ENCODE peak calls at places on chromosomes 11 and 22, in seven cellular contexts. U, E, M, S, Z, Y and Q are unnamed samples.
A peak's percentile ranks its signal among the peaks of the same experiment; 100 is the strongest.

GRCh38 chr11:111696556-111696955 is 69.6 kb downstream of the PPP2R1B start:
- DNase-seq in Y (peak; percentile 35), U (no peak), S (no peak), M (peak; percentile 76), Z (no peak), E (no peak), Q (peak; percentile 35)

GRCh38 chr11:111330234-111330893 is 32.0 kb downstream of the POU2AF3 start:
- DNase-seq in E (no peak), Z (no peak), M (no peak), U (no peak), Y (no peak), S (no peak), Q (no peak)

GRCh38 chr11:116232364-116232801 is 540.4 kb downstream of the BUD13 start:
- DNase-seq in E (no peak), Y (no peak), S (no peak), Z (no peak), U (no peak), M (no peak), Q (no peak)

GRCh38 chr11:65434667-65435179 is 12.1 kb downstream of the NEAT1 start:
- DNase-seq in E (no peak), M (peak; percentile 65), U (no peak), Z (peak; percentile 55), S (no peak), Y (peak; percentile 57), Q (peak; percentile 34)

GRCh38 chr11:46362146-46363030 is 15.1 kb downstream of the DGKZ start:
- DNase-seq in S (no peak), Y (no peak), M (no peak), U (peak; percentile 41), Z (no peak), E (no peak), Q (no peak)

GRCh38 chr11:4551346-4551979 is 6.5 kb downstream of the OR52M1 start:
- DNase-seq in S (no peak), M (peak; percentile 13), E (no peak), U (no peak), Y (peak; percentile 12), Z (no peak), Q (no peak)

GRCh38 chr11:77558380-77558779 is 31.4 kb upstream of the AQP11 start:
- DNase-seq in E (no peak), Z (no peak), S (no peak), Y (no peak), M (no peak), U (no peak), Q (no peak)

GRCh38 chr22:29780781-29781676 is 13.9 kb downstream of the UQCR10 start:
- DNase-seq in U (no peak), S (peak; percentile 85), Y (peak; percentile 81), E (no peak), Z (no peak), M (peak; percentile 78), Q (peak; percentile 84)

GRCh38 chr22:19615867-19616581 is 91.8 kb upstream of the CLDN5 start:
- DNase-seq in S (no peak), U (no peak), M (no peak), Y (no peak), E (no peak), Z (no peak), Q (no peak)

GRCh38 chr11:78961938-78962701 is 387.5 kb upstream of the NARS2 start:
- DNase-seq in M (peak; percentile 36), U (no peak), Y (peak; percentile 51), S (peak; percentile 18), Z (no peak), E (no peak), Q (peak; percentile 71)

GRCh38 chr11:27293500-27294417 is 69.3 kb downstream of the CCDC34 start:
- DNase-seq in E (no peak), Z (no peak), Y (peak; percentile 39), M (peak; percentile 52), S (no peak), U (no peak), Q (peak; percentile 59)

GRCh38 chr11:117621226-117621625 is 175.8 kb downstream of the DSCAML1 start:
- DNase-seq in U (no peak), E (no peak), Y (peak; percentile 15), Z (no peak), M (peak; percentile 53), S (no peak), Q (peak; percentile 8)

GRCh38 chr11:123086315-123086714 is 24.4 kb upstream of the HSPA8 start:
- DNase-seq in E (no peak), Y (no peak), U (no peak), M (no peak), Z (no peak), S (no peak), Q (no peak)

DNA sequence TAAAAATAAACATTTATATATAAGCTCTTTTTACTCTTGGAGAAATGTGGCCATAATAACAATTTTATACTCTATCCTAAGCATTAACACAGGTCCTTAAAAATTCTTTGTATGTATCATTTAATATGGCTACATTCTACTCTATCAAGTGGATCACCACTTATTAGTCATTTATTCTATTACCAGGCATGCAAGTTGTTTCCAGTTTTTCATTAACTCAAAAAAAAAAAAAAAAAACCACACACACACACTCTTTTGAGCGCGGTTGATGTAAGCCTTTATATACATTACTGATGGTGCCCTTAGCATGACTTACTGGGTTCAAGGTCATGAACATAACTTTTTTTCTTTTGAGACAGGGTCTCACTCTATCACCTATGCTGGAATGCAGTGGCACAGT is 47.1 kb upstream of the MICAL2 start:
- DNase-seq in Z (no peak), U (no peak), Y (no peak), E (no peak), M (no peak), S (no peak), Q (no peak)
- H3K4me3 ChIP-seq in Z (no peak overlapping the region), U (no peak overlapping the region), Y (no peak overlapping the region), E (no peak overlapping the region), M (no peak overlapping the region), S (no peak overlapping the region), Q (no peak overlapping the region)

GRCh38 chr11:108647387-108647700 is 17.5 kb upstream of the DDX10 start:
- DNase-seq in E (no peak), U (no peak), Y (no peak), S (no peak), M (no peak), Z (no peak), Q (no peak)

GRCh38 chr11:108643974-108644373 is 20.9 kb upstream of the DDX10 start:
- DNase-seq in Y (no peak), M (no peak), U (no peak), Z (no peak), S (no peak), E (no peak), Q (no peak)

GRCh38 chr11:108647701-108648527 is 17.0 kb upstream of the DDX10 start:
- DNase-seq in S (peak; percentile 76), M (peak; percentile 93), Z (peak; percentile 71), E (peak; percentile 67), U (peak; percentile 29), Y (peak; percentile 92), Q (peak; percentile 85)

GRCh38 chr11:108645956-108646355 is 18.9 kb upstream of the DDX10 start:
- DNase-seq in M (no peak), Y (no peak), E (no peak), S (no peak), U (no peak), Z (no peak), Q (no peak)

DNA sequence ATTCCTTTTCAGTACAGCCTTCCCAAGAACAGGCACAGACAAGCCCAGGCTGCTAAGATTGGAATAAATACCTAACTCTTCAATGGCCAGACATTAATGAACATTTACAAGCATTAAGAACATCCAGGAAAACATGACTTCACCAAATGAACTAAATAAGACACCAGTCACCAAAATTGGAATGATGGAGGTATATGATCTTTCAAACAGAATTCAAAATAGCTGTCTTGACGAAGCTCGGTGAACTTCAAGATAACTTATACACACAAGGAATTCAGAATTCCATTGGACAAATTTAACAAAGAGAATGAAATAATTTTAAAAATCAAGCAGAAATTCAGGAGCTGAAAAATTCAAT is 16.4 kb upstream of the DDX10 start:
- DNase-seq in M (no peak), S (no peak), Z (no peak), Y (no peak), E (no peak), U (no peak), Q (no peak)
- TF ChIP-seq CTCF in M (no peak), S (no peak), Z (no peak), Y (no peak), E (peak; percentile 49), U (no peak), Q (no peak)

DNA sequence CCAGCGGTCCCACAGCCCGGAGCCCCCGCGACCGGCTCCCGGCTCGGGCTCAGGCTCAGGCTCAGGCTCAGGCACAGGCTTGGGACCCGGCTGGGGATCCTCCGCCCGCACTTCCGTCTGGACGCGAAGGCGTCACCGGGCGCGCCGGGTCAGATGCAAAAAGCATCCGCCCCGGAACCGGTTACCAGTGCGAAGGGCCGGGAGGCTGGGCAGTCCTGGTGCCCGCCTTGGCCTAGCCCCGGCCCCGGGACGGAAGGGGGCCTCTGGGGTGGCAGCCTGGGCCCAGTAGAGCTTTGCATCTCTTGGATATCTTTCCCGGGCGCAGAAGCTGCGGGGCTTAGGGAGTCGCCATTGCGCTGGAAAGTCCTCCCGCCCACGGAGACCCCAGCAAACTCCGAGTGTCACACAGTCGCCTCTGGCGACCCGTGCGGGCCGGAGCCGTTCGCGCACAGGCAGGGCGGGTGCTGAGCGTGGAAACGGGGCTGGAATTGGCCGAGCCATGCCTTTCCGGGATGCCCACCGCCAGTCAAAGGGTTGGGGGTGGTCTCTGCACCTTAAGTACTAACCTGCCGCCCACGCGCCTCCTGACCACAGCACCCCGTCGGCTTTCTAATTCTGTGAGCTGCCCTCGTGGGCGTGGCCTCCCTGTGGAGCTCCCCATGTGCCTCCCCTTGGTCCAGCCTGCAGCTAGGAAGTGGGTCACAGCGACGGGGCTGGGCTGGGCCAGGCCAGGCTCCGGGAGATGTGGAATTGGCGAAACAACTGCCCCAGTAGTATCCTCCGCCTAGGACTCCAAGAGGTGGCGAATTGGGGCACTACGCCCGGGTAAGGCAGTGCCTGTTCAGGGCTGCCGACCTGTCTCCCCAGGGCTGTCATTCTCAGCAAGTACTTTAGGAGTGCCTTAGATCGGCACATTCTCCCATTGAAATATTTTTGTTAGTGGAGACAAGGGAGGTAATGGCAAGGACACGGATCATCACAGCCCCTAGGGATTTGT is at the start of gene TMEM9B:
- DNase-seq in U (peak; percentile 86), M (peak; percentile 81), Z (peak; percentile 92), S (peak; percentile 29), E (peak; percentile 73), Y (peak; percentile 76), Q (peak; percentile 87)
- H3K4me3 ChIP-seq in U (peak within 1 kb of the TSS; percentile 80), M (peak within 1 kb of the TSS; percentile 94), Z (peak within 1 kb of the TSS; percentile 88), S (peak within 1 kb of the TSS; percentile 81), E (peak within 1 kb of the TSS; percentile 86), Y (peak within 1 kb of the TSS; percentile 91), Q (peak within 1 kb of the TSS; percentile 81)

DNA sequence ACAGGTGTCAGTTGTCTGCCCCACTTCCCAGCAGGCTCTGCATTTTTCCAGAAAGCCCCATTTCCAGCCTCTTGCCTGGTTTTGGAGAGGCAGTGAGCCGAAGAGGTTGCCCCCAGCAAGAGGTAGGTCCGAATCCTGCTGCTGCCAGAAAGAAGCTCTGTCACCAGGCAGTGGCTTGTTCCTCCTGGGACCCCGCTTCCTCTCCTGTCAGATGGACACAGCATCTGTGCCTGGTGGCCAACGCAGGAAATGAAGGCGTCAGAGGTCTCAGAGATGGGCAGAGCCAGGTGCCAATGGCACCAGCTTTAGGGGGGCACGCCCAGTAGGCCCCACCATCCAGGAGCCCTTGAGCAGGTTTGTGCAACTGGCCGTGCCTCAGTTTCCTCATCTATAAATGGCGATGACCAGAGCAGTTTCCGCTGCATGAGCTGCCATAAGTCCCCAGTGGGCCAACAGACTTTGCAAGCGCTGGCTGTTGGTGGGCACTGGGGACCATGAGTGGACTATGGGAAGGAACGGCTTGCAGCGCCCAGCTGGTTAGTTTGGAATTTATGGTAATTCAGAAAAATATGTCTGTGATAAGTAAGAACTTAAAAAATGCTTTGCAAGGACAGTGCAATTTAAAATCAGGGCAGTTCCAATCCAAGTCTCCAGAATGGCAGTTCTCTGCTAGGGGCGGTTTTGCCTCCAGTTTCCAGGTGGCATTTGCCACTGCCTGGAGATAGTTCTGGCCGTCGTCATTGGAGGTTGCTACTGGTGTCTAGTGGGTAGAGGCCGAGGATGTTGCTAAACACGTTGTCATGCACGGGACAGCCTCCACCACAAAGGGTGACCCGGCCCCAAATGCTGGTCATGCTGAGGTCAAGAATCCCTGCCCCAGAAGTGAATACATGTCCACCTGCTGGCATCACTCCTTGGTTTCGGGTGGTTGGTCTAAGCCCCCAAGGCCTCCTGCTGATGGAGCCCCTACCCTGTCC is 2.3 kb upstream of the OSBPL5 start:
- DNase-seq in E (no peak), U (no peak), S (no peak), Z (no peak), Y (no peak), M (no peak), Q (no peak)
- TF ChIP-seq CTCF in E (no peak), U (no peak), S (no peak), Z (no peak), Y (no peak), M (no peak), Q (no peak)